ENCODE peak calls at places on chromosomes 12 and 14, in five cellular contexts. Z is AG08396, U is A172, H is amniotic epithelial cell, N is WTC11. F is an unnamed sample.

GRCh38 chr12:48121522-48121921 is 2.4 kb downstream of the PFKM start:
- DNase-seq in Z (no peak), U (no peak), H (no peak), N (no peak), F (no peak)

GRCh38 chr12:126160912-126161311 is 1095.7 kb downstream of the AACS start:
- DNase-seq in Z (no peak), U (no peak), H (no peak), N (no peak), F (no peak)

GRCh38 chr14:79407572-79407971 is 803.7 kb downstream of the DIO2 start:
- DNase-seq in Z (no peak), U (no peak), H (no peak), N (no peak), F (no peak)

GRCh38 chr12:9606736-9607372 is 862 bp downstream of the KLRB1 start:
- DNase-seq in Z (no peak), U (no peak), H (no peak), N (no peak), F (no peak)

GRCh38 chr12:52249511-52250047 is 16.5 kb downstream of the KRT7 start:
- DNase-seq in Z (no peak), U (no peak), H (no peak), N (no peak), F (no peak)

GRCh38 chr12:48812389-48812788 is 5.9 kb upstream of the CACNB3 start:
- DNase-seq in Z (no peak), U (no peak), H (no peak), N (no peak), F (no peak)

GRCh38 chr12:122018457-122018856 is 3.2 kb upstream of the BCL7A start:
- DNase-seq in Z (no peak), U (no peak), H (no peak), N (no peak), F (no peak)

GRCh38 chr12:104354868-104355570 is 51.5 kb downstream of the EID3 start:
- DNase-seq in Z (no peak), U (no peak), H (no peak), N (no peak), F (no peak)

GRCh38 chr12:2413999-2414792 is 361.4 kb downstream of the CACNA1C start:
- DNase-seq in Z (no peak), U (no peak), H (no peak), N (no peak), F (no peak)

GRCh38 chr12:6294533-6295186 is 15.8 kb upstream of the PLEKHG6 start:
- DNase-seq in Z (no peak), U (no peak), H (peak; percentile 59), N (no peak), F (no peak)

GRCh38 chr12:49428652-49429549 is 61.6 kb downstream of the SPATS2 start:
- DNase-seq in Z (peak; percentile 44), U (peak; percentile 68), H (peak; percentile 85), N (no peak), F (peak; percentile 79)

GRCh38 chr12:31728289-31728916 is 418 bp downstream of the AMN1 start:
- DNase-seq in Z (peak; percentile 48), U (peak; percentile 35), H (no peak), N (no peak), F (peak; percentile 53)

GRCh38 chr14:60631842-60632241 is 17.4 kb downstream of the SIX1 start:
- DNase-seq in Z (no peak), U (no peak), H (no peak), N (no peak), F (no peak)

GRCh38 chr12:6925543-6926279 is 2.0 kb upstream of the ATN1 start:
- DNase-seq in Z (peak; percentile 83), U (peak; percentile 90), H (peak; percentile 83), N (peak; percentile 67), F (peak; percentile 76)

GRCh38 chr12:62971769-62972525 is 37.0 kb upstream of the PPM1H start:
- DNase-seq in Z (no peak), U (no peak), H (no peak), N (no peak), F (no peak)

GRCh38 chr12:90250766-90251165 is 542.1 kb upstream of the ATP2B1 start:
- DNase-seq in Z (no peak), U (no peak), H (no peak), N (no peak), F (no peak)

GRCh38 chr12:12503384-12504078 is 59.1 kb downstream of the DUSP16 start:
- DNase-seq in Z (no peak), U (no peak), H (no peak), N (peak; percentile 52), F (no peak)

GRCh38 chr12:31002999-31003398 is 70.7 kb upstream of the DDX11 start:
- DNase-seq in Z (no peak), U (peak; percentile 68), H (no peak), N (no peak), F (no peak)

GRCh38 chr14:103748539-103748867 is 32.9 kb downstream of the ZFYVE21 start:
- DNase-seq in Z (no peak), U (no peak), H (no peak), N (no peak), F (no peak)

GRCh38 chr14:26896447-26896846 is 298.6 kb upstream of the NOVA1 start:
- DNase-seq in Z (no peak), U (peak; percentile 1), H (no peak), N (no peak), F (no peak)

GRCh38 chr14:95948608-95949007 is 72.0 kb downstream of the TUNAR start:
- DNase-seq in Z (no peak), U (no peak), H (no peak), N (peak; percentile 75), F (no peak)

GRCh38 chr12:47751561-47751960 is 7.1 kb downstream of the RAPGEF3 start:
- DNase-seq in Z (no peak), U (no peak), H (no peak), N (no peak), F (no peak)

GRCh38 chr14:100022772-100023451 is 42.3 kb upstream of the EVL start:
- DNase-seq in Z (no peak), U (peak; percentile 43), H (peak; percentile 77), N (no peak), F (peak; percentile 80)

GRCh38 chr12:116302200-116303075 is 24.9 kb upstream of the MED13L start:
- DNase-seq in Z (no peak), U (no peak), H (no peak), N (no peak), F (no peak)

GRCh38 chr12:111038941-111039340 is 118.6 kb upstream of the MYL2 start:
- DNase-seq in Z (no peak), U (no peak), H (no peak), N (no peak), F (no peak)

GRCh38 chr12:113973109-113973904 is 7.2 kb upstream of the RBM19 start:
- DNase-seq in Z (no peak), U (no peak), H (no peak), N (no peak), F (no peak)

GRCh38 chr12:118271199-118271598 is 101.5 kb downstream of the TAOK3 start:
- DNase-seq in Z (no peak), U (no peak), H (no peak), N (no peak), F (no peak)

GRCh38 chr14:69532561-69533335 is 41.9 kb downstream of the CCDC177 start:
- DNase-seq in Z (no peak), U (peak; percentile 10), H (no peak), N (no peak), F (no peak)

GRCh38 chr12:127360580-127360979 is 906.4 kb upstream of the TMEM132C start:
- DNase-seq in Z (no peak), U (no peak), H (no peak), N (no peak), F (no peak)

GRCh38 chr12:105231396-105231795 is 4.6 kb downstream of the APPL2 start:
- DNase-seq in Z (no peak), U (no peak), H (no peak), N (no peak), F (no peak)

GRCh38 chr14:92039073-92039719 is 663 bp downstream of the TRIP11 start:
- DNase-seq in Z (peak; percentile 57), U (peak; percentile 58), H (peak; percentile 79), N (peak; percentile 77), F (peak; percentile 66)

GRCh38 chr12:19771858-19772257 is 332.6 kb downstream of the AEBP2 start:
- DNase-seq in Z (peak; percentile 49), U (peak; percentile 51), H (peak; percentile 89), N (no peak), F (peak; percentile 69)

GRCh38 chr12:47067176-47067575 is 12.2 kb upstream of the PCED1B start:
- DNase-seq in Z (no peak), U (no peak), H (no peak), N (no peak), F (no peak)

GRCh38 chr12:116354534-116354933 is 77.0 kb upstream of the MED13L start:
- DNase-seq in Z (no peak), U (no peak), H (no peak), N (no peak), F (no peak)

GRCh38 chr12:55019784-55020183 is at the start of gene NEUROD4:
- DNase-seq in Z (peak; percentile 68), U (peak; percentile 67), H (peak; percentile 78), N (peak; percentile 92), F (peak; percentile 68)

GRCh38 chr12:67940780-67941243 is 48.4 kb upstream of the IFNG-AS1 start:
- DNase-seq in Z (peak; percentile 18), U (peak; percentile 69), H (peak; percentile 80), N (no peak), F (peak; percentile 55)

GRCh38 chr12:67085699-67086098 is 183.5 kb upstream of the CAND1 start:
- DNase-seq in Z (no peak), U (no peak), H (no peak), N (no peak), F (no peak)

GRCh38 chr14:68113328-68113930 is 293.9 kb downstream of the RAD51B start:
- DNase-seq in Z (no peak), U (no peak), H (peak; percentile 31), N (no peak), F (no peak)

F was measured in GM03348.